ENCODE peak calls at places on chromosomes 4 and X, in eight cellular contexts. D is HCT116, X is BJ, R is breast epithelium, N is cardiac muscle cell, O is thyroid gland, W is hepatocyte, T is suprapubic skin. G is an unnamed sample.

GRCh38 chr4:55733874-55734437 is 85.6 kb upstream of the EXOC1L start:
- DNase-seq in R (peak), O (peak), N (peak), X (no peak), W (peak), D (peak), T (peak), G (no peak)

GRCh38 chr4:101853028-101853427 is 62.5 kb downstream of the BANK1 start:
- DNase-seq in N (no peak), O (no peak), D (no peak), X (no peak), R (no peak), W (no peak), T (no peak), G (no peak)

GRCh38 chr4:26589699-26590098 is 5.8 kb downstream of the TBC1D19 start:
- DNase-seq in T (no peak), N (no peak), R (no peak), W (no peak), D (no peak), X (no peak), O (no peak), G (no peak)

GRCh38 chr4:53943345-53944085 is 120.9 kb downstream of the CHIC2 start:
- DNase-seq in N (peak), X (no peak), O (no peak), W (peak), T (no peak), D (peak), R (no peak), G (no peak)

GRCh38 chr4:84971319-84971932 is 4.9 kb upstream of the WDFY3 start:
- DNase-seq in D (peak), W (peak), O (no peak), N (peak), T (no peak), X (no peak), R (no peak), G (no peak)

GRCh38 chrX:71184803-71185495 is 38.1 kb upstream of the GJB1 start:
- DNase-seq in R (no peak), X (no peak), N (no peak), O (peak), D (no peak), W (no peak), T (no peak), G (no peak)

GRCh38 chr4:140094701-140095420 is 59.1 kb downstream of the MAML3 start:
- DNase-seq in T (peak), X (no peak), D (no peak), R (peak), O (peak), W (peak), N (no peak), G (peak)

GRCh38 chrX:38985375-38985774 is 184.1 kb downstream of the MID1IP1 start:
- DNase-seq in X (no peak), T (no peak), N (peak), R (no peak), O (no peak), D (no peak), W (no peak), G (no peak)

GRCh38 chr4:94577136-94577535 is 125.4 kb downstream of the PDLIM5 start:
- DNase-seq in T (no peak), O (peak), X (peak), D (no peak), N (peak), R (peak), W (peak), G (no peak)

GRCh38 chr4:174252412-174252811 is 31.1 kb downstream of the FBXO8 start:
- DNase-seq in X (no peak), R (no peak), N (no peak), W (no peak), T (no peak), O (no peak), D (no peak), G (no peak)

GRCh38 chr4:1365271-1366178 is 18.5 kb downstream of the UVSSA start:
- DNase-seq in T (no peak), O (peak), R (peak), N (no peak), W (no peak), D (no peak), X (no peak), G (no peak)

GRCh38 chr4:101337688-101338087 is 9.6 kb downstream of the PPP3CA start:
- DNase-seq in O (no peak), T (no peak), D (no peak), N (peak), X (no peak), R (no peak), W (no peak), G (no peak)

GRCh38 chr4:122100508-122100907 is 51.6 kb upstream of the BLTP1 start:
- DNase-seq in X (no peak), R (no peak), D (no peak), T (no peak), O (no peak), W (no peak), N (no peak), G (no peak)

GRCh38 chr4:114180481-114180880 is 201.0 kb upstream of the ARSJ start:
- DNase-seq in T (no peak), X (no peak), R (no peak), N (peak), D (peak), W (peak), O (peak), G (no peak)

GRCh38 chrX:2430265-2430825 is 70.4 kb downstream of the DHRSX start:
- DNase-seq in D (no peak), W (no peak), T (peak), O (no peak), R (no peak), X (no peak), N (no peak), G (no peak)

GRCh38 chr4:14994242-14994641 is 8.0 kb upstream of the CPEB2 start:
- DNase-seq in X (no peak), T (no peak), R (no peak), D (no peak), W (no peak), O (no peak), N (peak), G (no peak)

GRCh38 chr4:4912155-4912554 is 52.7 kb downstream of the MSX1 start:
- DNase-seq in N (no peak), W (no peak), T (no peak), R (no peak), D (no peak), O (no peak), X (no peak), G (no peak)

GRCh38 chrX:48540015-48540350 is 469 bp downstream of the TBC1D25 start:
- DNase-seq in X (no peak), D (peak), W (peak), O (no peak), R (peak), T (no peak), N (peak), G (no peak)

GRCh38 chr4:30537462-30537861 is 182.7 kb upstream of the PCDH7 start:
- DNase-seq in R (no peak), X (peak), N (peak), O (no peak), D (peak), W (peak), T (no peak), G (no peak)

GRCh38 chr4:60463846-60464502 is 736.2 kb upstream of the ADGRL3 start:
- DNase-seq in D (no peak), W (no peak), X (no peak), O (no peak), T (no peak), R (no peak), N (no peak), G (no peak)

GRCh38 chr4:1236103-1236641 is 12.8 kb downstream of the CTBP1 start:
- DNase-seq in X (no peak), O (peak), D (no peak), R (no peak), W (no peak), N (no peak), T (peak), G (no peak)

GRCh38 chr4:115781528-115782146 is 668.2 kb upstream of the NDST4 start:
- DNase-seq in X (no peak), T (no peak), R (no peak), D (no peak), O (no peak), N (no peak), W (no peak), G (no peak)

GRCh38 chr4:31737419-31737818 is 1017.2 kb downstream of the PCDH7 start:
- DNase-seq in W (no peak), D (no peak), O (no peak), N (no peak), R (no peak), X (no peak), T (no peak), G (no peak)

GRCh38 chr4:109332926-109333464 is 30.5 kb upstream of the COL25A1 start:
- DNase-seq in X (no peak), D (no peak), T (no peak), W (no peak), N (peak), O (no peak), R (no peak), G (no peak)

GRCh38 chrX:140273921-140274320 is 230.9 kb downstream of the SOX3 start:
- DNase-seq in T (no peak), N (no peak), D (no peak), W (no peak), O (no peak), X (no peak), R (no peak), G (no peak)

GRCh38 chrX:44949125-44949524 is 76.1 kb downstream of the KDM6A start:
- DNase-seq in W (no peak), O (no peak), T (no peak), R (no peak), D (no peak), X (no peak), N (no peak), G (no peak)

GRCh38 chr4:67446811-67447210 is 98.5 kb downstream of the CENPC start:
- DNase-seq in N (no peak), D (no peak), X (no peak), O (no peak), W (no peak), R (no peak), T (no peak), G (no peak)

GRCh38 chr4:54066088-54066415 is 1.6 kb upstream of the CHIC2 start:
- DNase-seq in R (no peak), N (no peak), O (no peak), D (no peak), X (no peak), W (no peak), T (no peak), G (no peak)

GRCh38 chr4:108045687-108046024 is 56.0 kb downstream of the HADH start:
- DNase-seq in W (peak), X (no peak), T (no peak), D (no peak), N (peak), R (peak), O (peak), G (no peak)

GRCh38 chr4:118734491-118735205 is 49.5 kb downstream of the METTL14 start:
- DNase-seq in W (no peak), N (no peak), R (no peak), X (no peak), D (no peak), O (no peak), T (no peak), G (no peak)

GRCh38 chr4:155040031-155040430 is 168.4 kb upstream of the NPY2R start:
- DNase-seq in W (peak), R (no peak), O (no peak), D (no peak), X (no peak), N (no peak), T (no peak), G (no peak)

GRCh38 chrX:46710927-46711623 is 47.8 kb downstream of the SLC9A7 start:
- DNase-seq in O (no peak), T (no peak), W (no peak), R (no peak), D (no peak), N (no peak), X (no peak), G (no peak)

GRCh38 chrX:71364221-71364620 is 1.9 kb upstream of the TAF1 start:
- DNase-seq in N (no peak), X (no peak), D (no peak), T (no peak), W (no peak), R (no peak), O (no peak), G (no peak)

GRCh38 chrX:116276191-116276700 is 105.7 kb downstream of the AGTR2 start:
- DNase-seq in R (no peak), O (no peak), N (no peak), D (no peak), X (no peak), W (no peak), T (no peak), G (no peak)

GRCh38 chr4:134935320-134935719 is 733.7 kb upstream of the PABPC4L start:
- DNase-seq in T (no peak), O (no peak), X (no peak), W (peak), R (no peak), N (peak), D (no peak), G (no peak)

GRCh38 chrX:34559325-34559724 is 97.8 kb downstream of the TMEM47 start:
- DNase-seq in O (no peak), X (no peak), D (no peak), N (peak), T (no peak), R (no peak), W (peak), G (no peak)

GRCh38 chrX:18377802-18378201 is 23.3 kb upstream of the SCML2 start:
- DNase-seq in O (peak), R (no peak), D (peak), W (peak), T (no peak), N (peak), X (no peak), G (no peak)

DNA sequence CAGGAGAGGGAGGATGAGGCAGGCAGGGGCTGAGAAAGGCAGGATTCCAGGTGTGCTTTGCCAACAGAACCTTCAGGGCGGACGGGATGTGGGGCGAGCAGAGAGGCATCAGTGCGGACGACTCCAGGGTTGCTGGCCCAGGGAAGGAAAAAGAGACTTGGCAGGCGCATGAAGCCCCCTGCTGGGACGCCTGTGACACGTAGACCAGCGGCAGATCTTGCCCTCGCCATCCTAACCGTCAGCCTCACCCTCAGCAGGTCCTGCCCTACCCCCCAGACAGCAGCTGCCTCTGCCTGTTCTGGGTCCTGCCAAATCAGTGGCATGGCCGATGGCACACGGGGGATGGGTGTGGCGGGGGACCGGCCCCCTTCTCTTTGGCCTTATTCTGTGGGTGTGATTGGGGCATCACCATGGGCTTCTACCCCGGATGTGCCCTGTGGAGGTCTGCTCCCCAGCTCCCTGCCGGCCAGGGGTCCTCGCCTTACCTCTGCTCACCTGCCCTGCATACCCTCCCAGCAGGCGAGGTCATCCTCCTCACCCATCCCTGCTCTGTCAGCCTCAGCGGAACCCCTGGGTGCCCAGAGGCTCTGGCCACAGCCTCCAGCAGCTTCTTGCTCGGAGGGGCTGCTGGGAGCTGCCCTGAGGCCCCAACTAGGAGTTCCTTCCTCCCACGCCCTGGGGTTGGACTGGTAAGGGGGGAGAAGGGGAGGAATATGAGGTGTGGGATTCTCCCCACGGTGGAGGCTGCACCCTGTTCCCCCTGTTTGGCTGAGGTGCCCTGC is 2.9 kb upstream of the SH3BP2 start:
- DNase-seq in D (no peak), N (no peak), T (peak), R (no peak), W (peak), O (no peak), X (no peak), G (no peak)
- TF ChIP-seq CTCF in D (no peak), N (no peak), T (no peak), R (no peak), W (no peak), O (no peak), X (no peak), G (no peak)

DNA sequence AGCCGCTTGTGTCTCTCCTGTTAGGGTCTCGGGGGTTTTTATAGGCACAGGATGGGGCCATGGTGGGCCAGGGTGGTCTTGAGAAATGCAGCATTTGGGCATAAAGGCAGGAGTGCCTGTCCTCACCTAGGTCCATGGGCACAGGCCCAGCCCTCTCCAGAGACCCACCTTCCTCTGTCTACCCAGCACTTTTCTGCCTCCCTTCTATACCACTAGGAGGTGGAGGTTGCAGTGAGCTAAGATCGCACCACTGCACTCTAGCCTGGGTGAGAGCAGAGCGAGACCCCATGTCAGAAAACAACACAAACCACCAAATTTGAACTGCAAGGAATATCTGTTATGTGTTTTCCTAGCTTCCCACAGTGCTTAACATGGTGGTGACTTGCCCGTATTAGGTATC is 38.0 kb downstream of the MOB1B start:
- DNase-seq in O (no peak), W (no peak), D (no peak), X (no peak), R (no peak), T (no peak), N (no peak), G (no peak)
- TF ChIP-seq CTCF in O (no peak), W (no peak), D (peak), X (no peak), R (no peak), T (no peak), N (no peak), G (no peak)

GRCh38 chr4:3206439-3207100 is 42.4 kb upstream of the MSANTD1 start:
- DNase-seq in X (no peak), T (no peak), W (no peak), N (no peak), D (no peak), O (no peak), R (no peak), G (no peak)

GRCh38 chr4:3205995-3206394 is 43.0 kb upstream of the MSANTD1 start:
- DNase-seq in T (no peak), D (no peak), X (no peak), W (no peak), N (no peak), R (no peak), O (no peak), G (no peak)

GRCh38 chr4:3209551-3210325 is 39.2 kb upstream of the MSANTD1 start:
- DNase-seq in O (no peak), T (peak), R (no peak), N (no peak), X (no peak), W (no peak), D (no peak), G (no peak)

GRCh38 chr4:3208826-3209225 is 40.1 kb upstream of the MSANTD1 start:
- DNase-seq in O (no peak), W (no peak), R (no peak), T (no peak), N (no peak), X (no peak), D (no peak), G (no peak)

DNA sequence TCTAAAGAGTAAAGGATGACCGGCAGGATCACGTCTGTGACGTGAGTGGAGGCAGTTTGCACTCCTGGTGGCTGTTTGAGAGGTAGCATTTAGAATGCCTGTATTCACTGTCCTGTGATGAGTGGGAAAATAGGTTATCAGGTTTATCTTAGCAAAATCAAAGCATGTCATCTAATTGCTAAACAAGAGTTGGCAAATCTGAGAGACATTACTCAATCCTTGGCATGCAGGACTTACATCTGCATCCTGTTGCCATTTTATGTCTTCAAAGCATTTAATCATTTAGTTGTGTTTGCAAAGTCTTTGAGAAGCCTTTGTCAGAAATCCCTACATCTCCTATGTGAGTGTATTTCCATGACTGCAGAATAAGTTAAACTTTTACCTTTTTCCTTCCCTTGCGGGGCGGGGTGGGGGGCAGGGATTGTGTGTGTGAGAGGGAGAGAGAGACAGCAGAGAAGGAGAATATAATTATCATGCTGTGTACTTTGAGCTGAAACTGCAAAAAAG is 41.4 kb upstream of the MSANTD1 start:
- DNase-seq in D (no peak), O (no peak), R (no peak), X (peak), T (no peak), W (peak), N (peak), G (no peak)
- TF ChIP-seq CTCF in D (no peak), O (no peak), R (no peak), X (peak), T (no peak), W (no peak), N (no peak), G (no peak)

DNA sequence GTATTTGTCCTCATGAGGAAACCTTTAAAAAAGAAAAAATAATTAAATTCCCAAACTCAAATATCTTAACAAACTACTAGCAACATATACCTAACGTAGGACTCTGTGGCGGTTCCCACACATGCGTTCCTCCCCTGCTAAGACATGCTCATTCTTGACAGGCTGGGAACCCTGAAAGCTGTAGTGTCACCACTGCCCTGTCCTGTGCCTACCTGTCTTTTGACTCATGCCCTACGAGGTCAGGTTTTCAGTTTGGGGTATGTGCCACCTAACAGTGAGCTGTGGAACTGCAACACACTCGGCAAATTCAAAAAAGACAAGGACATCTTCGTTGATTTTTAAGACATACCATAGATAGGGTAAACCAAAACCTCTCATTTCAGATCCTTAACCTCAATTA is 17.8 kb downstream of the IDS start:
- DNase-seq in X (no peak), D (no peak), T (no peak), R (no peak), O (no peak), W (no peak), N (no peak), G (no peak)
- TF ChIP-seq CTCF in X (peak), D (peak), T (peak), R (no peak), O (no peak), W (no peak), N (peak), G (no peak)

GRCh38 chr4:47891928-47892327 is 22.5 kb downstream of the NFXL1 start:
- DNase-seq in W (no peak), D (no peak), T (no peak), X (no peak), R (no peak), O (no peak), N (no peak), G (no peak)
- TF ChIP-seq CTCF in W (no peak), D (no peak), T (no peak), X (no peak), R (no peak), O (no peak), N (no peak), G (no peak)

DNA sequence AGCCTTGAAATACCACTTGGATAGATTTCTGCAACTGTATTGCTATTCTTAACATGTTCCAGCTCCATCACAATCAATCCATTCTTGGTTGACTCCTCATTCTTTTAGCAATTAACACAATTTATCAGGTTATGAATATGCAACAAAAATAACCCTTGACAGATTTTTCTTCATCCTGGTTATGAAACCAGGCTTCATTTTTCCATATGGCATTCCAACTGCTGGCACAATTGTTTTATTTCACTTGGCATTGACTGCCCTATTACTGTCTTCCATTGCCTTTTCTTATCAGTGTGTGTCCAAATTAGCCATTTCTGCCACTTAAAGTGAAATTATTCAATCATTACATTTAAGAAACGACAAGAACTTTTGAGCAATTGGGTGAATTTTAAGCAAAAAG is 388.8 kb upstream of the EPHA5 start:
- DNase-seq in W (no peak), X (no peak), R (no peak), T (no peak), N (no peak), O (no peak), D (no peak), G (no peak)
- TF ChIP-seq CTCF in W (no peak), X (no peak), R (no peak), T (no peak), N (no peak), O (no peak), D (no peak), G (no peak)

GRCh38 chrX:99722094-99722493 is 688.0 kb downstream of the PCDH19 start:
- DNase-seq in D (no peak), N (no peak), T (no peak), R (no peak), X (no peak), W (no peak), O (no peak), G (no peak)
- TF ChIP-seq CTCF in D (no peak), N (no peak), T (no peak), R (no peak), X (no peak), W (no peak), O (no peak), G (no peak)

G was measured in activated B cell treated with CpG ODN at 0.5 μM for 24 hours.